ENCODE peak calls at places on chromosomes 11 and 22, in six cellular contexts. C is HCT116, R is T47D, Z is K562, G is HepG2, X is SK-N-SH. K is an unnamed sample.

GRCh38 chr11:12066799-12067508 is 43.4 kb upstream of the MICAL2 start:
- DNase-seq in C (no peak), R (no peak), Z (no peak), G (peak), X (no peak), K (no peak)

GRCh38 chr11:34721646-34722045 is 100.8 kb downstream of the EHF start:
- DNase-seq in C (no peak), R (no peak), Z (no peak), G (no peak), X (no peak), K (no peak)

GRCh38 chr11:118434553-118435232 is 1.6 kb upstream of the KMT2A start:
- DNase-seq in C (no peak), R (peak), Z (peak), G (no peak), X (no peak), K (no peak)

GRCh38 chr11:18696638-18697225 is 1.8 kb upstream of the TMEM86A start:
- DNase-seq in C (no peak), R (no peak), Z (no peak), G (no peak), X (no peak), K (no peak)

GRCh38 chr11:72551571-72551970 is 117.2 kb upstream of the CLPB start:
- DNase-seq in C (no peak), R (no peak), Z (no peak), G (no peak), X (no peak), K (no peak)

GRCh38 chr22:30253205-30253852 is 6.8 kb upstream of the LIF start:
- DNase-seq in C (no peak), R (no peak), Z (no peak), G (no peak), X (peak), K (no peak)

GRCh38 chr11:119907122-119907933 is 178.3 kb upstream of the NECTIN1 start:
- DNase-seq in C (no peak), R (no peak), Z (no peak), G (no peak), X (peak), K (no peak)

GRCh38 chr22:24990344-24990905 is 37.9 kb downstream of the KIAA1671 start:
- DNase-seq in C (no peak), R (no peak), Z (no peak), G (no peak), X (no peak), K (no peak)

GRCh38 chr11:23252426-23252825 is 392.2 kb upstream of the CCDC179 start:
- DNase-seq in C (no peak), R (no peak), Z (no peak), G (no peak), X (no peak), K (no peak)

GRCh38 chr22:19984201-19984753 is 32.3 kb downstream of the ARVCF start:
- DNase-seq in C (peak), R (peak), Z (peak), G (no peak), X (no peak), K (no peak)

GRCh38 chr11:762421-763072 is 14.7 kb downstream of the GATD1 start:
- DNase-seq in C (peak), R (peak), Z (peak), G (no peak), X (peak), K (no peak)

GRCh38 chr11:15288801-15289342 is 174.1 kb downstream of the INSC start:
- DNase-seq in C (no peak), R (no peak), Z (no peak), G (no peak), X (peak), K (no peak)
- TF ChIP-seq JUND in C (no peak), R (no peak), Z (no peak), G (no peak), X (no peak), K (no peak)

GRCh38 chr11:45144126-45145082 is 2.0 kb upstream of the PRDM11 start:
- DNase-seq in C (no peak), R (no peak), Z (no peak), G (no peak), X (no peak), K (no peak)
- TF ChIP-seq JUND in C (no peak), R (no peak), Z (no peak), G (no peak), X (no peak), K (no peak)

DNA sequence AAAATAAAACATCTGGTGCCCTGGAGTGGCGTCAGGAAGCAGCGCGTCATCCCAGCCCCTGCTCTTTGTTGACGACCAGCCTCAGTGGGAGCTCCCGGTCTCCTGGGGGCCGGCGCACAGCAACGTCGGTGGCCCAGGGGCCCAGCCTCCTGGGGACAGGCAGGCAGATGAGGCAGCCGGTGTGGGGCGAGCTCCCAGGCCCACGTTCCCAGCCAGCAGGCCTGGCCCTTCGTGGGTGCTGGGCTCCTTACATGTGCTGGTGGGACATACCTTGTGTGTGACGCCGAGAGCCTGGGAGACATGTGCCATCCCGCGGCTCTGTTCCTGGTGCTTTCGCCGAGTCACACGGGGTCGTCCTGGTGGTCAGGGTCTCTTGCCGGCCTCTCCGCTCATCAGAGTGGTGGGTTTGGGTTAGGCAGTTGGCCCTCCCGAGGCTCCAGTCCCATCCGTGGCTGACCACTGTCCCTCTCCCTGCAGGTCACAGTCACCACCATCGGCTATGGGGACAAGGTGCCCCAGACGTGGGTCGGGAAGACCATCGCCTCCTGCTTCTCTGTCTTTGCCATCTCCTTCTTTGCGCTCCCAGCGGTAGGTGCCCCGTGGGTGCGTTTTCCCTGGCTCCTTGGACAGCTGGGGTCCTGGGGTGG is 116.7 kb downstream of the KCNQ1OT1 start:
- DNase-seq in C (no peak), R (no peak), Z (no peak), G (no peak), X (no peak), K (peak)
- TF ChIP-seq JUND in C (no peak), R (no peak), Z (no peak), G (no peak), X (no peak), K (no peak)

GRCh38 chr22:40238425-40239344 is 61.0 kb downstream of the TNRC6B start:
- DNase-seq in C (no peak), R (no peak), Z (no peak), G (no peak), X (no peak), K (no peak)
- TF ChIP-seq JUND in C (peak), R (no peak), Z (no peak), G (no peak), X (peak), K (no peak)

GRCh38 chr22:36433318-36434231 is 45.8 kb upstream of the MYH9 start:
- DNase-seq in C (no peak), R (no peak), Z (no peak), G (peak), X (peak), K (no peak)
- TF ChIP-seq JUND in C (no peak), R (no peak), Z (no peak), G (peak), X (no peak), K (no peak)

GRCh38 chr11:2883717-2884423 is 1.7 kb downstream of the CDKN1C start:
- DNase-seq in C (no peak), R (no peak), Z (peak), G (no peak), X (peak), K (no peak)
- TF ChIP-seq JUND in C (no peak), R (no peak), Z (no peak), G (no peak), X (no peak), K (no peak)

K was measured in H1.